ENCODE peak calls at places on chromosomes 11 and 22, in ten cellular contexts. One of them, this sample, is unnamed.
A peak's percentile ranks its signal among the peaks of the same experiment; 100 is the strongest.

GRCh38 chr22:21951931-21952465 is 650 bp downstream of the PPM1F start:
- DNase-seq in nephron progenitor cell: peak; percentile 54
- DNase-seq in H7: peak; percentile 83
- DNase-seq in fibroblast of pulmonary artery: peak; percentile 48
- DNase-seq in memory B cell: no peak
- DNase-seq in activated CD8-positive, alpha-beta T cell treated with anti-CD3 and anti-CD28 coated beads, Interleukin-2, amount 10 ng/mL, durations not matched to agents 7 days and 5 days: peak; percentile 47
- DNase-seq in Calu3: peak; percentile 49
- DNase-seq in Right ventricle myocardium superior: peak; percentile 66
- DNase-seq in stimulated activated naive CD4-positive, alpha-beta T cell treated with Interleukin-2 at 50 U/mL for 16 hours: no peak
- DNase-seq in sigmoid colon: peak; percentile 82
- DNase-seq in this sample: peak; percentile 20

GRCh38 chr11:118156531-118157185 is 4.0 kb upstream of the SCN4B start:
- DNase-seq in nephron progenitor cell: no peak
- DNase-seq in H7: peak; percentile 78
- DNase-seq in fibroblast of pulmonary artery: no peak
- DNase-seq in memory B cell: no peak
- DNase-seq in activated CD8-positive, alpha-beta T cell treated with anti-CD3 and anti-CD28 coated beads, Interleukin-2, amount 10 ng/mL, durations not matched to agents 7 days and 5 days: peak; percentile 58
- DNase-seq in Calu3: peak; percentile 16
- DNase-seq in Right ventricle myocardium superior: no peak
- DNase-seq in stimulated activated naive CD4-positive, alpha-beta T cell treated with Interleukin-2 at 50 U/mL for 16 hours: peak; percentile 16
- DNase-seq in sigmoid colon: no peak
- DNase-seq in this sample: no peak

GRCh38 chr11:120575461-120575860 is 63.9 kb downstream of the GRIK4 start:
- DNase-seq in nephron progenitor cell: no peak
- DNase-seq in H7: no peak
- DNase-seq in fibroblast of pulmonary artery: no peak
- DNase-seq in memory B cell: no peak
- DNase-seq in activated CD8-positive, alpha-beta T cell treated with anti-CD3 and anti-CD28 coated beads, Interleukin-2, amount 10 ng/mL, durations not matched to agents 7 days and 5 days: no peak
- DNase-seq in Calu3: no peak
- DNase-seq in Right ventricle myocardium superior: no peak
- DNase-seq in stimulated activated naive CD4-positive, alpha-beta T cell treated with Interleukin-2 at 50 U/mL for 16 hours: no peak
- DNase-seq in sigmoid colon: no peak
- DNase-seq in this sample: no peak

GRCh38 chr11:11626128-11626527 is 4.3 kb upstream of the GALNT18 start:
- DNase-seq in nephron progenitor cell: no peak
- DNase-seq in H7: no peak
- DNase-seq in fibroblast of pulmonary artery: no peak
- DNase-seq in memory B cell: no peak
- DNase-seq in activated CD8-positive, alpha-beta T cell treated with anti-CD3 and anti-CD28 coated beads, Interleukin-2, amount 10 ng/mL, durations not matched to agents 7 days and 5 days: no peak
- DNase-seq in Calu3: no peak
- DNase-seq in Right ventricle myocardium superior: no peak
- DNase-seq in stimulated activated naive CD4-positive, alpha-beta T cell treated with Interleukin-2 at 50 U/mL for 16 hours: no peak
- DNase-seq in sigmoid colon: no peak
- DNase-seq in this sample: no peak

GRCh38 chr22:39994046-39994565 is 648 bp upstream of the FAM83F start:
- DNase-seq in nephron progenitor cell: no peak
- DNase-seq in H7: no peak
- DNase-seq in fibroblast of pulmonary artery: no peak
- DNase-seq in memory B cell: no peak
- DNase-seq in activated CD8-positive, alpha-beta T cell treated with anti-CD3 and anti-CD28 coated beads, Interleukin-2, amount 10 ng/mL, durations not matched to agents 7 days and 5 days: peak; percentile 38
- DNase-seq in Calu3: no peak
- DNase-seq in Right ventricle myocardium superior: no peak
- DNase-seq in stimulated activated naive CD4-positive, alpha-beta T cell treated with Interleukin-2 at 50 U/mL for 16 hours: peak; percentile 15
- DNase-seq in sigmoid colon: no peak
- DNase-seq in this sample: peak; percentile 32

GRCh38 chr11:113412675-113413074 is 25.1 kb downstream of the ANKK1 start:
- DNase-seq in nephron progenitor cell: no peak
- DNase-seq in H7: no peak
- DNase-seq in fibroblast of pulmonary artery: no peak
- DNase-seq in memory B cell: no peak
- DNase-seq in activated CD8-positive, alpha-beta T cell treated with anti-CD3 and anti-CD28 coated beads, Interleukin-2, amount 10 ng/mL, durations not matched to agents 7 days and 5 days: no peak
- DNase-seq in Calu3: no peak
- DNase-seq in Right ventricle myocardium superior: no peak
- DNase-seq in stimulated activated naive CD4-positive, alpha-beta T cell treated with Interleukin-2 at 50 U/mL for 16 hours: no peak
- DNase-seq in sigmoid colon: no peak
- DNase-seq in this sample: no peak

GRCh38 chr11:125393331-125393730 is 102.7 kb downstream of the FEZ1 start:
- DNase-seq in nephron progenitor cell: no peak
- DNase-seq in H7: no peak
- DNase-seq in fibroblast of pulmonary artery: no peak
- DNase-seq in memory B cell: no peak
- DNase-seq in activated CD8-positive, alpha-beta T cell treated with anti-CD3 and anti-CD28 coated beads, Interleukin-2, amount 10 ng/mL, durations not matched to agents 7 days and 5 days: no peak
- DNase-seq in Calu3: no peak
- DNase-seq in Right ventricle myocardium superior: no peak
- DNase-seq in stimulated activated naive CD4-positive, alpha-beta T cell treated with Interleukin-2 at 50 U/mL for 16 hours: no peak
- DNase-seq in sigmoid colon: peak; percentile 24
- DNase-seq in this sample: no peak

GRCh38 chr22:38082986-38083710 is 836 bp downstream of the SLC16A8 start:
- DNase-seq in nephron progenitor cell: no peak
- DNase-seq in H7: peak; percentile 51
- DNase-seq in fibroblast of pulmonary artery: no peak
- DNase-seq in memory B cell: no peak
- DNase-seq in activated CD8-positive, alpha-beta T cell treated with anti-CD3 and anti-CD28 coated beads, Interleukin-2, amount 10 ng/mL, durations not matched to agents 7 days and 5 days: no peak
- DNase-seq in Calu3: no peak
- DNase-seq in Right ventricle myocardium superior: peak; percentile 24
- DNase-seq in stimulated activated naive CD4-positive, alpha-beta T cell treated with Interleukin-2 at 50 U/mL for 16 hours: no peak
- DNase-seq in sigmoid colon: no peak
- DNase-seq in this sample: no peak

GRCh38 chr11:11444027-11444799 is 91.2 kb upstream of the CSNK2A3 start:
- DNase-seq in nephron progenitor cell: no peak
- DNase-seq in H7: no peak
- DNase-seq in fibroblast of pulmonary artery: peak; percentile 20
- DNase-seq in memory B cell: no peak
- DNase-seq in activated CD8-positive, alpha-beta T cell treated with anti-CD3 and anti-CD28 coated beads, Interleukin-2, amount 10 ng/mL, durations not matched to agents 7 days and 5 days: no peak
- DNase-seq in Calu3: no peak
- DNase-seq in Right ventricle myocardium superior: no peak
- DNase-seq in stimulated activated naive CD4-positive, alpha-beta T cell treated with Interleukin-2 at 50 U/mL for 16 hours: no peak
- DNase-seq in sigmoid colon: no peak
- DNase-seq in this sample: no peak

GRCh38 chr11:111978028-111978771 is 41.1 kb downstream of the DIXDC1 start:
- DNase-seq in nephron progenitor cell: peak; percentile 52
- DNase-seq in H7: peak; percentile 82
- DNase-seq in fibroblast of pulmonary artery: peak; percentile 83
- DNase-seq in memory B cell: no peak
- DNase-seq in activated CD8-positive, alpha-beta T cell treated with anti-CD3 and anti-CD28 coated beads, Interleukin-2, amount 10 ng/mL, durations not matched to agents 7 days and 5 days: no peak
- DNase-seq in Calu3: no peak
- DNase-seq in Right ventricle myocardium superior: peak; percentile 67
- DNase-seq in stimulated activated naive CD4-positive, alpha-beta T cell treated with Interleukin-2 at 50 U/mL for 16 hours: no peak
- DNase-seq in sigmoid colon: peak; percentile 90
- DNase-seq in this sample: no peak

GRCh38 chr11:19676508-19677379 is 35.9 kb upstream of the NAV2 start:
- DNase-seq in nephron progenitor cell: no peak
- DNase-seq in H7: peak; percentile 54
- DNase-seq in fibroblast of pulmonary artery: peak; percentile 70
- DNase-seq in memory B cell: no peak
- DNase-seq in activated CD8-positive, alpha-beta T cell treated with anti-CD3 and anti-CD28 coated beads, Interleukin-2, amount 10 ng/mL, durations not matched to agents 7 days and 5 days: no peak
- DNase-seq in Calu3: no peak
- DNase-seq in Right ventricle myocardium superior: no peak
- DNase-seq in stimulated activated naive CD4-positive, alpha-beta T cell treated with Interleukin-2 at 50 U/mL for 16 hours: no peak
- DNase-seq in sigmoid colon: peak; percentile 74
- DNase-seq in this sample: no peak

GRCh38 chr11:72411623-72412532 is 22.5 kb downstream of the CLPB start:
- DNase-seq in nephron progenitor cell: no peak
- DNase-seq in H7: no peak
- DNase-seq in fibroblast of pulmonary artery: no peak
- DNase-seq in memory B cell: peak; percentile 44
- DNase-seq in activated CD8-positive, alpha-beta T cell treated with anti-CD3 and anti-CD28 coated beads, Interleukin-2, amount 10 ng/mL, durations not matched to agents 7 days and 5 days: no peak
- DNase-seq in Calu3: peak; percentile 68
- DNase-seq in Right ventricle myocardium superior: no peak
- DNase-seq in stimulated activated naive CD4-positive, alpha-beta T cell treated with Interleukin-2 at 50 U/mL for 16 hours: no peak
- DNase-seq in sigmoid colon: peak; percentile 72
- DNase-seq in this sample: no peak

GRCh38 chr11:70491696-70492472 is 93.6 kb downstream of the CTTN start:
- DNase-seq in nephron progenitor cell: no peak
- DNase-seq in H7: no peak
- DNase-seq in fibroblast of pulmonary artery: no peak
- DNase-seq in memory B cell: no peak
- DNase-seq in activated CD8-positive, alpha-beta T cell treated with anti-CD3 and anti-CD28 coated beads, Interleukin-2, amount 10 ng/mL, durations not matched to agents 7 days and 5 days: no peak
- DNase-seq in Calu3: no peak
- DNase-seq in Right ventricle myocardium superior: peak; percentile 41
- DNase-seq in stimulated activated naive CD4-positive, alpha-beta T cell treated with Interleukin-2 at 50 U/mL for 16 hours: no peak
- DNase-seq in sigmoid colon: peak; percentile 44
- DNase-seq in this sample: no peak

GRCh38 chr22:37345863-37346514 is 63.7 kb downstream of the CYTH4 start:
- DNase-seq in nephron progenitor cell: no peak
- DNase-seq in H7: no peak
- DNase-seq in fibroblast of pulmonary artery: peak; percentile 96
- DNase-seq in memory B cell: no peak
- DNase-seq in activated CD8-positive, alpha-beta T cell treated with anti-CD3 and anti-CD28 coated beads, Interleukin-2, amount 10 ng/mL, durations not matched to agents 7 days and 5 days: no peak
- DNase-seq in Calu3: no peak
- DNase-seq in Right ventricle myocardium superior: peak; percentile 51
- DNase-seq in stimulated activated naive CD4-positive, alpha-beta T cell treated with Interleukin-2 at 50 U/mL for 16 hours: no peak
- DNase-seq in sigmoid colon: no peak
- DNase-seq in this sample: no peak

GRCh38 chr11:134901955-134902707 is 490.1 kb upstream of the B3GAT1 start:
- DNase-seq in nephron progenitor cell: no peak
- DNase-seq in H7: no peak
- DNase-seq in fibroblast of pulmonary artery: no peak
- DNase-seq in memory B cell: no peak
- DNase-seq in activated CD8-positive, alpha-beta T cell treated with anti-CD3 and anti-CD28 coated beads, Interleukin-2, amount 10 ng/mL, durations not matched to agents 7 days and 5 days: no peak
- DNase-seq in Calu3: no peak
- DNase-seq in Right ventricle myocardium superior: no peak
- DNase-seq in stimulated activated naive CD4-positive, alpha-beta T cell treated with Interleukin-2 at 50 U/mL for 16 hours: no peak
- DNase-seq in sigmoid colon: no peak
- DNase-seq in this sample: no peak

GRCh38 chr11:45451766-45452440 is 165.8 kb upstream of the SYT13 start:
- DNase-seq in nephron progenitor cell: no peak
- DNase-seq in H7: no peak
- DNase-seq in fibroblast of pulmonary artery: peak; percentile 75
- DNase-seq in memory B cell: no peak
- DNase-seq in activated CD8-positive, alpha-beta T cell treated with anti-CD3 and anti-CD28 coated beads, Interleukin-2, amount 10 ng/mL, durations not matched to agents 7 days and 5 days: no peak
- DNase-seq in Calu3: no peak
- DNase-seq in Right ventricle myocardium superior: no peak
- DNase-seq in stimulated activated naive CD4-positive, alpha-beta T cell treated with Interleukin-2 at 50 U/mL for 16 hours: no peak
- DNase-seq in sigmoid colon: no peak
- DNase-seq in this sample: no peak

GRCh38 chr11:114061053-114062049 is 1.8 kb downstream of the ZBTB16 start:
- DNase-seq in nephron progenitor cell: peak; percentile 47
- DNase-seq in H7: peak; percentile 73
- DNase-seq in fibroblast of pulmonary artery: peak; percentile 69
- DNase-seq in memory B cell: no peak
- DNase-seq in activated CD8-positive, alpha-beta T cell treated with anti-CD3 and anti-CD28 coated beads, Interleukin-2, amount 10 ng/mL, durations not matched to agents 7 days and 5 days: peak; percentile 33
- DNase-seq in Calu3: no peak
- DNase-seq in Right ventricle myocardium superior: peak; percentile 65
- DNase-seq in stimulated activated naive CD4-positive, alpha-beta T cell treated with Interleukin-2 at 50 U/mL for 16 hours: no peak
- DNase-seq in sigmoid colon: peak; percentile 87
- DNase-seq in this sample: no peak

GRCh38 chr11:2535673-2536439 is 91.0 kb downstream of the KCNQ1 start:
- DNase-seq in nephron progenitor cell: no peak
- DNase-seq in H7: no peak
- DNase-seq in fibroblast of pulmonary artery: no peak
- DNase-seq in memory B cell: no peak
- DNase-seq in activated CD8-positive, alpha-beta T cell treated with anti-CD3 and anti-CD28 coated beads, Interleukin-2, amount 10 ng/mL, durations not matched to agents 7 days and 5 days: no peak
- DNase-seq in Calu3: no peak
- DNase-seq in Right ventricle myocardium superior: peak; percentile 39
- DNase-seq in stimulated activated naive CD4-positive, alpha-beta T cell treated with Interleukin-2 at 50 U/mL for 16 hours: no peak
- DNase-seq in sigmoid colon: peak; percentile 61
- DNase-seq in this sample: no peak

GRCh38 chr11:7254731-7255291 is 3.1 kb downstream of the SYT9 start:
- DNase-seq in nephron progenitor cell: no peak
- DNase-seq in H7: no peak
- DNase-seq in fibroblast of pulmonary artery: no peak
- DNase-seq in memory B cell: no peak
- DNase-seq in activated CD8-positive, alpha-beta T cell treated with anti-CD3 and anti-CD28 coated beads, Interleukin-2, amount 10 ng/mL, durations not matched to agents 7 days and 5 days: no peak
- DNase-seq in Calu3: no peak
- DNase-seq in Right ventricle myocardium superior: no peak
- DNase-seq in stimulated activated naive CD4-positive, alpha-beta T cell treated with Interleukin-2 at 50 U/mL for 16 hours: no peak
- DNase-seq in sigmoid colon: no peak
- DNase-seq in this sample: no peak

GRCh38 chr11:15603208-15603607 is 488.5 kb downstream of the INSC start:
- DNase-seq in nephron progenitor cell: no peak
- DNase-seq in H7: no peak
- DNase-seq in fibroblast of pulmonary artery: no peak
- DNase-seq in memory B cell: no peak
- DNase-seq in activated CD8-positive, alpha-beta T cell treated with anti-CD3 and anti-CD28 coated beads, Interleukin-2, amount 10 ng/mL, durations not matched to agents 7 days and 5 days: no peak
- DNase-seq in Calu3: no peak
- DNase-seq in Right ventricle myocardium superior: peak; percentile 59
- DNase-seq in stimulated activated naive CD4-positive, alpha-beta T cell treated with Interleukin-2 at 50 U/mL for 16 hours: no peak
- DNase-seq in sigmoid colon: peak; percentile 72
- DNase-seq in this sample: no peak